ENCODE peak calls at places on chromosomes 2 and 18, in ten cellular contexts. C is GM23248; H is Daoy; N is mucosa of gallbladder; O is A549; P is H9; Y is T-helper 2 cell treated with Interferon-gamma antibody and Interleukin-4, amounts not matched to agents 5 μg/mL and 100 μg/mL, for 36 hours; M is stimulated activated CD4-positive, alpha-beta T cell treated with anti-CD3 and anti-CD28 coated beads, Interleukin-4, amount 100 ng/mL, for 48 hours; S is fibroblast of lung; B is PC-3. R is an unnamed sample.

GRCh38 chr2:37892436-37893114 is 32.5 kb upstream of the RMDN2 start:
- DNase-seq in H (peak), O (no peak), M (no peak), Y (no peak), N (no peak), B (no peak), P (no peak), C (no peak), S (no peak), R (no peak)

GRCh38 chr18:45998244-45998643 is 31.1 kb upstream of the EPG5 start:
- DNase-seq in M (no peak), C (no peak), O (no peak), S (no peak), N (no peak), Y (peak), H (no peak), P (no peak), B (no peak), R (no peak)

GRCh38 chr2:204691911-204692510 is 146.7 kb downstream of the PARD3B start:
- DNase-seq in S (peak), O (peak), H (peak), N (peak), Y (no peak), C (peak), M (no peak), B (peak), P (peak), R (peak)

GRCh38 chr2:132911726-132912724 is 242.0 kb upstream of the LYPD1 start:
- DNase-seq in H (no peak), O (peak), C (peak), B (no peak), S (peak), M (no peak), Y (no peak), N (no peak), P (peak), R (peak)

GRCh38 chr2:220437938-220438337 is 810.5 kb downstream of the SLC4A3 start:
- DNase-seq in O (no peak), C (no peak), P (no peak), B (peak), H (no peak), N (no peak), M (no peak), S (no peak), Y (no peak), R (no peak)

GRCh38 chr2:62099523-62100175 is 96.3 kb upstream of the B3GNT2 start:
- DNase-seq in Y (no peak), H (no peak), P (no peak), M (no peak), O (no peak), B (no peak), C (no peak), N (no peak), S (no peak), R (no peak)

GRCh38 chr2:96174251-96175144 is 29.3 kb upstream of the DUSP2 start:
- DNase-seq in N (peak), Y (peak), H (peak), C (peak), M (peak), P (peak), B (peak), O (peak), S (peak), R (peak)

GRCh38 chr2:13488965-13489364 is 772.2 kb downstream of the TRIB2 start:
- DNase-seq in N (no peak), Y (no peak), S (no peak), B (no peak), P (no peak), M (no peak), C (no peak), H (no peak), O (no peak), R (no peak)

GRCh38 chr2:234502919-234503285 is 6.0 kb upstream of the ARL4C start:
- DNase-seq in H (peak), N (no peak), S (no peak), O (no peak), C (peak), P (no peak), M (no peak), B (no peak), Y (no peak), R (no peak)

GRCh38 chr2:201971516-201972228 is 62.0 kb upstream of the FZD7 start:
- DNase-seq in M (no peak), C (peak), B (no peak), H (peak), N (no peak), S (peak), Y (no peak), P (no peak), O (no peak), R (no peak)

R was measured in globus pallidus.